ENCODE peak calls at places on chromosomes 3 and 15, in four cellular contexts. Z is uterus, N is K562, V is suprapubic skin. F is an unnamed sample.

GRCh38 chr15:90419738-90420487 is 31.9 kb downstream of the IQGAP1 start:
- DNase-seq in V (no peak), Z (peak), N (no peak), F (no peak)

GRCh38 chr3:194300936-194301335 is 50.2 kb downstream of the CPN2 start:
- DNase-seq in V (no peak), Z (no peak), N (no peak), F (no peak)

GRCh38 chr15:100787567-100787941 is 92.1 kb upstream of the ALDH1A3 start:
- DNase-seq in N (no peak), Z (no peak), V (peak), F (no peak)

GRCh38 chr3:143307613-143308183 is 188.1 kb downstream of the CHST2 start:
- DNase-seq in V (no peak), Z (no peak), N (peak), F (peak)

GRCh38 chr15:76930831-76931396 is 635 bp upstream of the RCN2 start:
- DNase-seq in Z (no peak), V (no peak), N (peak), F (no peak)

GRCh38 chr15:63425426-63425825 is 43.8 kb upstream of the CA12 start:
- DNase-seq in V (no peak), N (no peak), Z (no peak), F (no peak)

GRCh38 chr15:91268510-91268909 is 168.5 kb downstream of the SV2B start:
- DNase-seq in Z (no peak), N (peak), V (no peak), F (no peak)

GRCh38 chr15:51493892-51494291 is 128.7 kb downstream of the DMXL2 start:
- DNase-seq in N (no peak), V (no peak), Z (no peak), F (no peak)

GRCh38 chr3:148230473-148230872 is 467.2 kb upstream of the AGTR1 start:
- DNase-seq in V (no peak), Z (no peak), N (no peak), F (no peak)

GRCh38 chr3:53921296-53921695 is 29.6 kb upstream of the SELENOK start:
- DNase-seq in Z (no peak), N (no peak), V (no peak), F (no peak)

GRCh38 chr15:52857937-52858336 is 67.8 kb upstream of the ONECUT1 start:
- DNase-seq in Z (no peak), N (no peak), V (no peak), F (no peak)

GRCh38 chr15:95559875-95560394 is 770.6 kb upstream of the NR2F2 start:
- DNase-seq in N (peak), Z (peak), V (no peak), F (no peak)

GRCh38 chr3:139434764-139435291 is 41.5 kb downstream of the RBP2 start:
- DNase-seq in Z (no peak), N (no peak), V (no peak), F (no peak)

DNA sequence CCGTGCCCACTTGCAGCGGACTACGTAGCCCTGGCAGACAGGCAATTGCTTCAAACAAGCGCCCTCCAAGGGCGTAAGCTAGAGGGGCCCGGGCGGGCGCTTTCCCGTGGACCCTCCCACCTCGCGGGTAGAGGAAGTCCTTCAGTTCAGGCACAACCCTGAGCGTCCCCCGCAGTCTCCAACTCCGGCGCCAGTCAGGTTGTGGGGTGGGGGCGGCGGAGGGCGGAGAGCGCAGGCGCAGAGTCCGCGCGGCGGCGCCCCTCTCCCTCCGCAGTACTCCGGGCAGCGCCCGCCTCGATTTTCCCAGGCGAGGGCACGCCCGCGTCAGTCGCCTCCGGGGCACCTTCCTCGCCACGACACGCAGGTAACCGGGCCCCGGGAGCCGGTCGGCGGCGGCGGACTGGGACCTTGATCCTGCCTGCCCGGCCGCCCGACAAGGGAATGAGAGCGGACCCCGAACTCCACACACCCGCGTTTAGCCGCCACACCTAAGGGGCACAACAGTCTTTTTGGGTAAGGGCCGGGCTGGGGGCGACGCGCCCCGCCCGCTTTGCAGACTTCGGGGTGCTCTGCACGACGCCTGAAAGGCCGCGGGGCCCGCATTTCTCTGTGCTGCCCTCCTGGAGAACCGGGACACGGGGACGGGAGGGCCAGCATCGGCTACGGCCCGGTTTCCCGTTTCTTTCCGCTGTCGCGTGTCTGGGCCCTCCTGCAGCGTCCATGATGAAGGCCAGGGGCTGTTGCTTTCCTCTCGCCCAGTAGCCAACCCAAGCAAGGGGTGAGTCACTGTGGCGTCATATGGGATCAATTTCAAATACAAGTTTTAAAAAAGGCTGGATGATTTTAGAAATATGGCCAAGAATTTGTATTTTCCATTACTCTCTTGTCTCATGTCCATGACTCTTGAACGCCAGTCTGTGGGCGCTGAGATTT is at the start of gene SLC35G2:
- DNase-seq in N (peak), Z (peak), V (peak), F (peak)
- TF ChIP-seq POLR2A in N (no peak), Z (no peak), V (no peak), F (no peak)

GRCh38 chr3:183244981-183245476 is 8.0 kb upstream of the B3GNT5 start:
- DNase-seq in N (no peak), V (no peak), Z (no peak), F (no peak)
- TF ChIP-seq POLR2A in N (no peak), V (no peak), Z (no peak), F (no peak)

GRCh38 chr3:44648564-44649229 is at the start of gene ZNF35:
- DNase-seq in Z (peak), N (peak), V (peak), F (peak)
- TF ChIP-seq POLR2A in Z (no peak), N (peak), V (no peak), F (no peak)

DNA sequence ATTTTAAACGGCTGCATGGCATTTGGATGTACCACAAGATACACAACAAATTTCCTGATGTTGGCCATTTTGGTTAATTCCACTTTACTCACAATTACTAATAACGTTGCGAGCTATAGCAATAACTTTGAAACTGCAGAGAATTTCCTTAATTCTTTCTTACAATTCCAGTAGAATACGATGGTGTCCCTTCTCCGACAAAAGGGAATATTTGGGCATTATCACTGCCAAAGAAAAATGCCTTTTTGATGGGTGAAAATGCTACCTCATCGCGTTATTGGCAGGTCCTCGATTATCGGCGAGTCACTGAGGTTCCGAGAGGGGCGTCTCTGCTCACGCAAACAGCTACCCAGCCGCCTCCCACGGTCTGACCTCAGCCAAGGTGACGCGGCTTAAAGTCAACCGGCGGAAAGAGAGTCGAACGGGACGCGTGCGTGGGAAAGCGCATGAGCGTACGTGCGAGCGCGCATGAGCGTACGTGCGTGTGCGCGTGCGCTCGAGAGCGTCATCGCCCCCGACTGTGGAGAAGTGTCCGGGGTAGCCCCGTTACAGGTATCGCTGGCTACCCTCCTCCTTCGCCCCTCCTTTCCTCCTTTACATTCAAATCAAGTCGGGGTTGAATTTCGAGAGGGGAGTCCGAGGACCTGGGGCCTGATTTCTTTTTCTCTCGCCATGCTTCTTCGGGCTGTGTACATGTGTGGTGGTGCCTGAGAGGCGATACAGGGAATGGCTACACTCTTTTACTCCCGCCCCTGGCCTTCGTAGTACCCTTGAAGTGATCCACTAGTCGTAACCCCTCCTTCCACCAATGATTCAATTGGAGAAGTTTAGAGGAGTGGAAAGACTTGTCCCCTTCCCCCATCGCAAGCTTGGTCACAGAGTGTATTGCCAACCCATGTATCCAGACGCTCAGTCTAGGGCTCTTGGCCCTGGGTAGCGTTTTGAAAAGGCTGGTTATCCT is at the start of gene OXSM:
- DNase-seq in N (peak), V (peak), Z (peak), F (peak)
- TF ChIP-seq POLR2A in N (peak), V (no peak), Z (peak), F (peak)

GRCh38 chr3:128153156-128154011 is at the start of gene EEFSEC:
- DNase-seq in N (peak), Z (peak), V (peak), F (peak)
- TF ChIP-seq POLR2A in N (peak), Z (no peak), V (no peak), F (peak)

GRCh38 chr3:42130329-42131070 is 39.3 kb downstream of the TRAK1 start:
- DNase-seq in V (no peak), N (no peak), Z (no peak), F (no peak)
- TF ChIP-seq POLR2A in V (no peak), N (no peak), Z (no peak), F (no peak)

GRCh38 chr3:51967384-51968174 is at the start of gene PCBP4:
- DNase-seq in Z (peak), N (peak), V (no peak), F (peak)
- TF ChIP-seq POLR2A in Z (peak), N (no peak), V (no peak), F (peak)

GRCh38 chr3:136197159-136197715 is 1.1 kb upstream of the MSL2 start:
- DNase-seq in V (no peak), Z (no peak), N (no peak), F (no peak)

GRCh38 chr3:136196401-136197158 is 445 bp upstream of the MSL2 start:
- DNase-seq in Z (peak), N (peak), V (peak), F (peak)

GRCh38 chr3:136194409-136195257 is 1.5 kb downstream of the MSL2 start:
- DNase-seq in Z (no peak), V (no peak), N (peak), F (peak)

GRCh38 chr3:136196064-136196400 is at the start of gene MSL2:
- DNase-seq in V (no peak), N (no peak), Z (no peak), F (no peak)

DNA sequence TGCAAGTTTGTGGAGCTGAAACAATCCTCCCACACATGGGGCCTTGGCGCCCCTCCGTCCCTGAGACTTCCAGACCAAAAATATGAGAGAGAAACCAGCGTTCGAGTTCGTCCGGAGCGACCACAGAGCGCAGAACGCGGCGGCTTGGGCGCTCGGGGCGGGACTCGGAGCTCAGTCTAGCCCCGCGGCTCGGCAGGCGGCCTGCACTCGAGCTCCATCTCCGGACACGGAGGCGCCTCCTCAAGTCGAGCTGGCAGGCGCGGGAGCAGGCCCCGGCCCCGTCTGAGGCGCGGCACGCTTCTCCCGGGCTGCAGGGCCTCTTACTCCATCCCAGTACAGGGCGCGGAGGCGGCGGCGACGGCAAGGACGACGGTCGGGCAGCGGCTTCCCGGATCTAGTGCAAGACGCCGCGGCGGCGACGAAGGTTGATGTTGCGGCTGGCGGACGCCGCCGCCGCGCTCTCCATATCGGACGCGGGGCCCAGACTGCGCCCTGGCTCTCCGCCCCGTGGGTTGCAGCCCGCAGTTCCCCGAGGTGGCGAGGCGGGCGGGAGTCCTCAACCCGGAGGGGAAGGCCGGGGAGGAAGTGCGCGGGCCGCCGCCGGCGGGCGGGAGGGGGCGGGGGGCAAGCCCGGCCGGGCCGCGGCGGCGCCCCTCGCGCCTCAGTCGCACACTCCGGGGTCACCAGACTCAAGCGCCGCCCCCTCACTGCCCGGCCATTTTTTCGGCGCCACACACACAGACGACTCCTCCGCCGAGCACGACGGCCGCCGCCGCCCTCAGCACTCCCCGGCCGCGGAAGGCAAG is 674 bp downstream of the MSL2 start:
- DNase-seq in Z (peak), N (peak), V (peak), F (peak)
- TF ChIP-seq POLR2A in Z (no peak), N (no peak), V (peak), F (peak)